ENCODE peak calls at places on chromosomes 1 and 21, in five cellular contexts. One of them, this sample, is unnamed.

GRCh38 chr1:21338568-21339401 is 48.5 kb upstream of the ECE1 start:
- DNase-seq in AG09309: no peak
- DNase-seq in astrocyte of the cerebellum: no peak
- DNase-seq in A549: no peak
- DNase-seq in endodermal cell: peak
- DNase-seq in this sample: no peak

GRCh38 chr1:2314297-2314802 is 77.0 kb downstream of the MORN1 start:
- DNase-seq in AG09309: no peak
- DNase-seq in astrocyte of the cerebellum: no peak
- DNase-seq in A549: peak
- DNase-seq in endodermal cell: peak
- DNase-seq in this sample: no peak

GRCh38 chr1:153260980-153261792 is 1.7 kb downstream of the LORICRIN start:
- DNase-seq in AG09309: no peak
- DNase-seq in astrocyte of the cerebellum: no peak
- DNase-seq in A549: no peak
- DNase-seq in endodermal cell: peak
- DNase-seq in this sample: no peak

GRCh38 chr1:199959033-199959774 is 68.3 kb upstream of the NR5A2 start:
- DNase-seq in AG09309: no peak
- DNase-seq in astrocyte of the cerebellum: no peak
- DNase-seq in A549: no peak
- DNase-seq in endodermal cell: no peak
- DNase-seq in this sample: no peak

GRCh38 chr1:221449801-221450470 is 292.0 kb downstream of the DUSP10 start:
- DNase-seq in AG09309: no peak
- DNase-seq in astrocyte of the cerebellum: no peak
- DNase-seq in A549: no peak
- DNase-seq in endodermal cell: no peak
- DNase-seq in this sample: no peak

GRCh38 chr1:185483647-185484450 is 166.8 kb upstream of the IVNS1ABP start:
- DNase-seq in AG09309: peak
- DNase-seq in astrocyte of the cerebellum: peak
- DNase-seq in A549: peak
- DNase-seq in endodermal cell: no peak
- DNase-seq in this sample: peak

GRCh38 chr1:2821970-2822620 is 20.6 kb upstream of the TTC34 start:
- DNase-seq in AG09309: no peak
- DNase-seq in astrocyte of the cerebellum: no peak
- DNase-seq in A549: peak
- DNase-seq in endodermal cell: no peak
- DNase-seq in this sample: no peak

GRCh38 chr1:35881850-35882273 is 1.1 kb upstream of the AGO1 start:
- DNase-seq in AG09309: no peak
- DNase-seq in astrocyte of the cerebellum: no peak
- DNase-seq in A549: no peak
- DNase-seq in endodermal cell: no peak
- DNase-seq in this sample: no peak

GRCh38 chr1:84253891-84254290 is 47.6 kb upstream of the SAMD13 start:
- DNase-seq in AG09309: peak
- DNase-seq in astrocyte of the cerebellum: peak
- DNase-seq in A549: peak
- DNase-seq in endodermal cell: no peak
- DNase-seq in this sample: peak

GRCh38 chr1:31714442-31715096 is 10.8 kb upstream of the COL16A1 start:
- DNase-seq in AG09309: no peak
- DNase-seq in astrocyte of the cerebellum: no peak
- DNase-seq in A549: peak
- DNase-seq in endodermal cell: peak
- DNase-seq in this sample: no peak

GRCh38 chr21:35738342-35738961 is 321.9 kb downstream of the SETD4 start:
- DNase-seq in AG09309: no peak
- DNase-seq in astrocyte of the cerebellum: peak
- DNase-seq in A549: no peak
- DNase-seq in endodermal cell: no peak
- DNase-seq in this sample: no peak

GRCh38 chr1:215710340-215710971 is 143.4 kb downstream of the KCTD3 start:
- DNase-seq in AG09309: peak
- DNase-seq in astrocyte of the cerebellum: peak
- DNase-seq in A549: peak
- DNase-seq in endodermal cell: peak
- DNase-seq in this sample: no peak

GRCh38 chr1:89633745-89634625 is 1.1 kb downstream of the LRRC8C start:
- DNase-seq in AG09309: no peak
- DNase-seq in astrocyte of the cerebellum: no peak
- DNase-seq in A549: no peak
- DNase-seq in endodermal cell: peak
- DNase-seq in this sample: no peak

GRCh38 chr1:31011719-31012118 is 53.8 kb downstream of the PUM1 start:
- DNase-seq in AG09309: no peak
- DNase-seq in astrocyte of the cerebellum: no peak
- DNase-seq in A549: no peak
- DNase-seq in endodermal cell: no peak
- DNase-seq in this sample: no peak

GRCh38 chr1:41862411-41863221 is 56.1 kb downstream of the HIVEP3 start:
- DNase-seq in AG09309: no peak
- DNase-seq in astrocyte of the cerebellum: no peak
- DNase-seq in A549: peak
- DNase-seq in endodermal cell: no peak
- DNase-seq in this sample: peak

GRCh38 chr1:155977607-155978324 is 581 bp downstream of the ARHGEF2 start:
- DNase-seq in AG09309: no peak
- DNase-seq in astrocyte of the cerebellum: no peak
- DNase-seq in A549: no peak
- DNase-seq in endodermal cell: peak
- DNase-seq in this sample: no peak

GRCh38 chr1:117674521-117675400 is 68.9 kb downstream of the TENT5C start:
- DNase-seq in AG09309: no peak
- DNase-seq in astrocyte of the cerebellum: no peak
- DNase-seq in A549: peak
- DNase-seq in endodermal cell: peak
- DNase-seq in this sample: no peak

GRCh38 chr1:38680801-38681510 is 178.6 kb downstream of the RRAGC start:
- DNase-seq in AG09309: no peak
- DNase-seq in astrocyte of the cerebellum: no peak
- DNase-seq in A549: no peak
- DNase-seq in endodermal cell: peak
- DNase-seq in this sample: no peak

GRCh38 chr1:201215531-201216357 is 25.1 kb downstream of the IGFN1 start:
- DNase-seq in AG09309: no peak
- DNase-seq in astrocyte of the cerebellum: no peak
- DNase-seq in A549: no peak
- DNase-seq in endodermal cell: peak
- DNase-seq in this sample: no peak

GRCh38 chr1:24961334-24961733 is 31.3 kb upstream of the RUNX3 start:
- DNase-seq in AG09309: no peak
- DNase-seq in astrocyte of the cerebellum: no peak
- DNase-seq in A549: no peak
- DNase-seq in endodermal cell: no peak
- DNase-seq in this sample: no peak

GRCh38 chr1:223153177-223154119 is 10.4 kb upstream of the TLR5 start:
- DNase-seq in AG09309: no peak
- DNase-seq in astrocyte of the cerebellum: no peak
- DNase-seq in A549: no peak
- DNase-seq in endodermal cell: peak
- DNase-seq in this sample: no peak

GRCh38 chr1:154863702-154864174 is 6.3 kb downstream of the KCNN3 start:
- DNase-seq in AG09309: no peak
- DNase-seq in astrocyte of the cerebellum: no peak
- DNase-seq in A549: peak
- DNase-seq in endodermal cell: peak
- DNase-seq in this sample: no peak

GRCh38 chr1:241964550-241965241 is 7.1 kb downstream of the BECN2 start:
- DNase-seq in AG09309: no peak
- DNase-seq in astrocyte of the cerebellum: no peak
- DNase-seq in A549: no peak
- DNase-seq in endodermal cell: no peak
- DNase-seq in this sample: no peak

GRCh38 chr1:55547441-55547840 is 332.3 kb upstream of the USP24 start:
- DNase-seq in AG09309: peak
- DNase-seq in astrocyte of the cerebellum: no peak
- DNase-seq in A549: no peak
- DNase-seq in endodermal cell: no peak
- DNase-seq in this sample: no peak

GRCh38 chr1:17831619-17832018 is 76.5 kb downstream of the ACTL8 start:
- DNase-seq in AG09309: no peak
- DNase-seq in astrocyte of the cerebellum: peak
- DNase-seq in A549: no peak
- DNase-seq in endodermal cell: peak
- DNase-seq in this sample: no peak

GRCh38 chr1:63327417-63328139 is 5.2 kb downstream of the FOXD3 start:
- DNase-seq in AG09309: no peak
- DNase-seq in astrocyte of the cerebellum: peak
- DNase-seq in A549: peak
- DNase-seq in endodermal cell: peak
- DNase-seq in this sample: no peak

GRCh38 chr1:206738370-206739366 is 31.9 kb upstream of the IL19 start:
- DNase-seq in AG09309: no peak
- DNase-seq in astrocyte of the cerebellum: no peak
- DNase-seq in A549: peak
- DNase-seq in endodermal cell: peak
- DNase-seq in this sample: no peak
- TF ChIP-seq CTCF in AG09309: peak
- TF ChIP-seq CTCF in astrocyte of the cerebellum: peak
- TF ChIP-seq CTCF in A549: peak
- TF ChIP-seq CTCF in endodermal cell: peak
- TF ChIP-seq CTCF in this sample: peak

GRCh38 chr1:182391028-182391361 is 595 bp downstream of the GLUL start:
- DNase-seq in AG09309: no peak
- DNase-seq in astrocyte of the cerebellum: no peak
- DNase-seq in A549: no peak
- DNase-seq in endodermal cell: no peak
- DNase-seq in this sample: no peak

GRCh38 chr1:182394055-182394775 is 2.6 kb upstream of the GLUL start:
- DNase-seq in AG09309: no peak
- DNase-seq in astrocyte of the cerebellum: no peak
- DNase-seq in A549: no peak
- DNase-seq in endodermal cell: peak
- DNase-seq in this sample: no peak

GRCh38 chr1:182392045-182393028 is 747 bp upstream of the GLUL start:
- DNase-seq in AG09309: no peak
- DNase-seq in astrocyte of the cerebellum: no peak
- DNase-seq in A549: no peak
- DNase-seq in endodermal cell: no peak
- DNase-seq in this sample: no peak

GRCh38 chr1:182389619-182390047 is 2.0 kb downstream of the GLUL start:
- DNase-seq in AG09309: no peak
- DNase-seq in astrocyte of the cerebellum: no peak
- DNase-seq in A549: no peak
- DNase-seq in endodermal cell: no peak
- DNase-seq in this sample: no peak

DNA sequence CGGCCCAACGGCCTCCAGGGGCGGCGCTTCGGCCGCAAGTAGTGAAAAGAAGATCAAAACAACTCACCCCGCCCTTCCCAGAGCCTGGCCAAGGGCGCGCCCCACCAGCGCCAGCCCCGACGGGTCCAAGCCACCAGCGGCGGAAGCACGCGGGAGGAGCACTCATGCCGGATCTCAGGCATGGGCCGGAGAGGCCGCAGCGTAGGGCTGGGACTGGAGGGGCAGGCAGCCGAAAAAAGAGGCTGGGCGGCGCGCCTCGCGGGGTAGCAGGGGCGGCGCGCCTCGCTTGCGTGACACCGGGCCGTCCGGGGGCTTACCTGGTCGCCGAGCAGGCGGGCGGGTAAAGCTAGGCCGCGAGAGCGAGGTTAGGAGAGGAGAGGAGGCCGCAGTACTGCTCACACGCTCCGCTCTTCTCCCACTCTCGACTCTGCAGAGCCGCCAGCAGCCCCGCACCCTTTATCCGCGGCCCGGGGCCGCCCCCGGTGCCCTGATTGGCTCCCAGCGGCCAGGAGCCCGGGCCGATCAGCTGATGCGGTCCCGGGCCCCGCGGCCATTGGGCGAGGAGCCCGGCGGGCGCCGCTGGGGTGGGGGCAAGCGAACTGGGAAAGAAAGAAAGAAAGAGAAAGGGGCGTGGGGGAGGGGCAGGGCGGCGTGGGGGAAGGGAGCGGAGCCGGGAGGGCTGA is at the start of gene GLUL:
- DNase-seq in AG09309: peak
- DNase-seq in astrocyte of the cerebellum: peak
- DNase-seq in A549: peak
- DNase-seq in endodermal cell: peak
- DNase-seq in this sample: peak
- TF ChIP-seq CTCF in AG09309: no peak
- TF ChIP-seq CTCF in astrocyte of the cerebellum: no peak
- TF ChIP-seq CTCF in A549: no peak
- TF ChIP-seq CTCF in endodermal cell: peak
- TF ChIP-seq CTCF in this sample: no peak

DNA sequence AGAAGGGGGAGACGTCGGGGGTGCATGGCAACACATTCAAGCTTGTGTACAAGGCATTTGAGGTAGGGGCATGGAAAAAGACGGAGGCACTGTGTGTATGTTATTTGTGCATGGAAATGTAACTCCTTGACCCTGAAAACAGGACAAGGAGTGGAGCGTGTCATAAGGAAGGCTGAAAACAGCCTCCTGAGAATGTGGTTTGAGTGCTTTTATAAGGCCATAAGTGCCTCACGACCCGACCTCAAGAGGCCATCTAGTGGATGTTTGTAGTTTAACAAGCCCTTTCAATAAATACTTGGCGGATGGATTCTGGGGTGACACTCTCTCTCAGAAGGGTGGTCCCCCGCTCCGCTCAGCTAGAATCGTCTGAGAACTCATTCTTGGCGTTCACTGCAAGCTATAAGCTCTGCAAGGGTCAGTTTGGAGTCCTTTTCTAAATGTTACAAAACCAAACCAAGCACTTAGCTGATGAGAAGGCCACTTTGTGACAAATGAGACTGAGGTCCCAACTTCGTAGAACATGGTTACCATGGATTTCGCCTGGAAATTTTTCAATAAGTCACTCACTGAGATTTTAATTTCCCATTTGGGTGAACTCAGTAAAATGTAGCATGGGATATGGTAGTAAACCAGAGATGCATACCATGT is 38.8 kb upstream of the CLCA4 start:
- DNase-seq in AG09309: no peak
- DNase-seq in astrocyte of the cerebellum: no peak
- DNase-seq in A549: no peak
- DNase-seq in endodermal cell: peak
- DNase-seq in this sample: no peak
- TF ChIP-seq CTCF in AG09309: peak
- TF ChIP-seq CTCF in astrocyte of the cerebellum: peak
- TF ChIP-seq CTCF in A549: peak
- TF ChIP-seq CTCF in endodermal cell: peak
- TF ChIP-seq CTCF in this sample: peak

GRCh38 chr1:70220517-70221240 is 501 bp upstream of the SRSF11 start:
- DNase-seq in AG09309: no peak
- DNase-seq in astrocyte of the cerebellum: no peak
- DNase-seq in A549: no peak
- DNase-seq in endodermal cell: no peak
- DNase-seq in this sample: no peak

GRCh38 chr1:70222716-70223235 is 1.6 kb downstream of the SRSF11 start:
- DNase-seq in AG09309: no peak
- DNase-seq in astrocyte of the cerebellum: no peak
- DNase-seq in A549: no peak
- DNase-seq in endodermal cell: no peak
- DNase-seq in this sample: no peak

GRCh38 chr1:70224954-70225353 is 3.8 kb downstream of the SRSF11 start:
- DNase-seq in AG09309: no peak
- DNase-seq in astrocyte of the cerebellum: no peak
- DNase-seq in A549: no peak
- DNase-seq in endodermal cell: no peak
- DNase-seq in this sample: no peak

GRCh38 chr1:70220015-70220414 is 1.2 kb upstream of the SRSF11 start:
- DNase-seq in AG09309: no peak
- DNase-seq in astrocyte of the cerebellum: no peak
- DNase-seq in A549: no peak
- DNase-seq in endodermal cell: no peak
- DNase-seq in this sample: no peak

GRCh38 chr1:70221241-70222077 is at the start of gene SRSF11:
- DNase-seq in AG09309: peak
- DNase-seq in astrocyte of the cerebellum: peak
- DNase-seq in A549: peak
- DNase-seq in endodermal cell: peak
- DNase-seq in this sample: peak
- TF ChIP-seq CTCF in AG09309: no peak
- TF ChIP-seq CTCF in astrocyte of the cerebellum: peak
- TF ChIP-seq CTCF in A549: no peak
- TF ChIP-seq CTCF in endodermal cell: peak
- TF ChIP-seq CTCF in this sample: peak

This sample was measured in kidney epithelial cell.